ENCODE peak calls at places on chromosomes 3 and 15, in eight cellular contexts. Q is activated naive CD8-positive, alpha-beta T cell treated with anti-CD3 and anti-CD28 coated beads, Interleukin-2, amount 50 U/mL, for 24 hours; I is glutamatergic neuron; A is NCI-H1092 treated with DMSO at 0.1 percent for 48 hours; L is MCF 10A; P is SW480; G is progenitor cell of endocrine pancreas; R is DMS153. M is an unnamed sample.

GRCh38 chr3:69925506-69925905 is 74.0 kb upstream of the SAMMSON start:
- DNase-seq in Q (no peak), I (no peak), A (no peak), L (no peak), P (no peak), G (no peak), R (no peak), M (no peak)

GRCh38 chr15:55694652-55695150 is 48.3 kb downstream of the PRTG start:
- DNase-seq in Q (no peak), I (no peak), A (no peak), L (no peak), P (no peak), G (no peak), R (no peak), M (peak)

GRCh38 chr3:139718415-139718814 is 40.6 kb upstream of the NMNAT3 start:
- DNase-seq in Q (no peak), I (peak), A (peak), L (peak), P (peak), G (peak), R (no peak), M (no peak)

GRCh38 chr15:62486041-62486440 is 321.0 kb upstream of the C2CD4B start:
- DNase-seq in Q (no peak), I (no peak), A (no peak), L (no peak), P (no peak), G (no peak), R (no peak), M (no peak)

GRCh38 chr3:52313774-52314188 is 2.3 kb upstream of the DNAH1 start:
- DNase-seq in Q (peak), I (no peak), A (no peak), L (peak), P (peak), G (no peak), R (no peak), M (no peak)

GRCh38 chr3:13520326-13520880 is 28.5 kb upstream of the FBLN2 start:
- DNase-seq in Q (no peak), I (no peak), A (no peak), L (no peak), P (no peak), G (no peak), R (no peak), M (no peak)

GRCh38 chr3:133962879-133963278 is 66.8 kb downstream of the SLCO2A1 start:
- DNase-seq in Q (no peak), I (no peak), A (no peak), L (peak), P (no peak), G (no peak), R (no peak), M (no peak)

GRCh38 chr3:44554626-44555592 is at the start of gene ZKSCAN7:
- DNase-seq in Q (peak), I (peak), A (peak), L (no peak), P (no peak), G (peak), R (peak), M (no peak)

GRCh38 chr3:129593230-129593594 is 13.3 kb downstream of the PLXND1 start:
- DNase-seq in Q (no peak), I (no peak), A (peak), L (no peak), P (no peak), G (no peak), R (no peak), M (no peak)

GRCh38 chr3:11559816-11560633 is 83.7 kb downstream of the VGLL4 start:
- DNase-seq in Q (no peak), I (no peak), A (no peak), L (no peak), P (no peak), G (no peak), R (no peak), M (no peak)

GRCh38 chr3:65761431-65761830 is 277.3 kb downstream of the MAGI1 start:
- DNase-seq in Q (no peak), I (no peak), A (no peak), L (no peak), P (no peak), G (no peak), R (no peak), M (no peak)

GRCh38 chr3:197376020-197376419 is 77.6 kb upstream of the DLG1 start:
- DNase-seq in Q (no peak), I (no peak), A (no peak), L (peak), P (no peak), G (no peak), R (no peak), M (no peak)

GRCh38 chr15:101170568-101171350 is 81.1 kb downstream of the CHSY1 start:
- DNase-seq in Q (no peak), I (no peak), A (no peak), L (peak), P (no peak), G (no peak), R (no peak), M (no peak)

GRCh38 chr3:179495483-179495882 is 44.2 kb upstream of the GNB4 start:
- DNase-seq in Q (no peak), I (no peak), A (no peak), L (no peak), P (no peak), G (no peak), R (no peak), M (no peak)

GRCh38 chr3:133765256-133765655 is 19.1 kb downstream of the TF start:
- DNase-seq in Q (no peak), I (no peak), A (no peak), L (no peak), P (no peak), G (no peak), R (no peak), M (no peak)

GRCh38 chr3:25910997-25911396 is 121.1 kb downstream of the OXSM start:
- DNase-seq in Q (peak), I (peak), A (no peak), L (peak), P (peak), G (no peak), R (no peak), M (no peak)

GRCh38 chr3:42525212-42525611 is 22.8 kb downstream of the VIPR1 start:
- DNase-seq in Q (no peak), I (no peak), A (no peak), L (no peak), P (no peak), G (no peak), R (no peak), M (no peak)

GRCh38 chr3:44981220-44981619 is 5.2 kb downstream of the EXOSC7 start:
- DNase-seq in Q (no peak), I (no peak), A (no peak), L (no peak), P (no peak), G (no peak), R (no peak), M (no peak)

GRCh38 chr3:8968375-8968882 is 5.2 kb upstream of the RAD18 start:
- DNase-seq in Q (no peak), I (no peak), A (no peak), L (no peak), P (no peak), G (no peak), R (no peak), M (no peak)

GRCh38 chr3:156948402-156949210 is 122.5 kb downstream of the LEKR1 start:
- DNase-seq in Q (no peak), I (no peak), A (no peak), L (no peak), P (no peak), G (no peak), R (no peak), M (no peak)

GRCh38 chr3:194256040-194256945 is 94.8 kb downstream of the CPN2 start:
- DNase-seq in Q (no peak), I (no peak), A (no peak), L (no peak), P (no peak), G (no peak), R (no peak), M (no peak)

GRCh38 chr3:97481416-97481815 is 283.1 kb upstream of the ARL6 start:
- DNase-seq in Q (no peak), I (no peak), A (no peak), L (no peak), P (peak), G (no peak), R (no peak), M (no peak)

GRCh38 chr3:11434017-11434526 is 161.9 kb downstream of the ATG7 start:
- DNase-seq in Q (no peak), I (no peak), A (no peak), L (no peak), P (no peak), G (no peak), R (no peak), M (no peak)

GRCh38 chr15:95449229-95449628 is 881.3 kb upstream of the NR2F2 start:
- DNase-seq in Q (no peak), I (no peak), A (no peak), L (no peak), P (no peak), G (no peak), R (no peak), M (no peak)

GRCh38 chr3:179149239-179149887 is 1.2 kb downstream of the PIK3CA start:
- DNase-seq in Q (peak), I (peak), A (no peak), L (peak), P (peak), G (no peak), R (no peak), M (peak)

GRCh38 chr15:99986297-99987118 is 253.3 kb upstream of the LYSMD4 start:
- DNase-seq in Q (no peak), I (no peak), A (no peak), L (no peak), P (no peak), G (no peak), R (no peak), M (no peak)

GRCh38 chr15:89129123-89129815 is 41.0 kb downstream of the ABHD2 start:
- DNase-seq in Q (peak), I (peak), A (peak), L (peak), P (peak), G (no peak), R (no peak), M (no peak)

GRCh38 chr15:35692256-35692867 is 146.4 kb upstream of the DPH6 start:
- DNase-seq in Q (no peak), I (no peak), A (no peak), L (no peak), P (no peak), G (no peak), R (no peak), M (no peak)